ENCODE peak calls at places on chromosomes 16 and 17, in ten cellular contexts. M is neural progenitor cell; C is esophagus squamous epithelium; Q is stimulated activated CD8-positive, alpha-beta memory T cell treated with anti-CD3 and anti-CD28 coated beads, Interleukin-4, amount 100 ng/mL, for 1 hour; I is hypothalamus; W is HEK293T; P is omental fat pad; L is CD4-positive, alpha-beta memory T cell; O is H9; G is transverse colon. V is an unnamed sample.

GRCh38 chr16:18582902-18583301 is 21.0 kb upstream of the NOMO2 start:
- DNase-seq in M (no peak), C (no peak), Q (no peak), I (no peak), W (no peak), P (no peak), L (no peak), O (no peak), G (no peak), V (no peak)

GRCh38 chr17:31391496-31391949 is at the start of gene RAB11FIP4:
- DNase-seq in M (peak; percentile 81), C (no peak), Q (no peak), I (no peak), W (peak; percentile 44), P (no peak), L (no peak), O (peak; percentile 47), G (no peak), V (no peak)

GRCh38 chr17:80710716-80711115 is 166.1 kb downstream of the RPTOR start:
- DNase-seq in M (no peak), C (no peak), Q (no peak), I (no peak), W (no peak), P (no peak), L (no peak), O (no peak), G (no peak), V (no peak)

GRCh38 chr17:31842416-31843381 is 16.3 kb downstream of the COPRS start:
- DNase-seq in M (peak; percentile 88), C (no peak), Q (peak; percentile 28), I (peak; percentile 61), W (peak; percentile 75), P (no peak), L (peak; percentile 60), O (peak; percentile 93), G (peak; percentile 78), V (peak; percentile 93)

GRCh38 chr16:22191966-22192260 is 14.2 kb upstream of the EEF2K start:
- DNase-seq in M (no peak), C (no peak), Q (no peak), I (no peak), W (no peak), P (no peak), L (no peak), O (no peak), G (peak; percentile 43), V (no peak)

GRCh38 chr17:59785091-59785799 is 77.8 kb downstream of the VMP1 start:
- DNase-seq in M (no peak), C (no peak), Q (no peak), I (no peak), W (no peak), P (no peak), L (no peak), O (no peak), G (no peak), V (no peak)

GRCh38 chr17:57357392-57357784 is 101.1 kb downstream of the MSI2 start:
- DNase-seq in M (no peak), C (no peak), Q (no peak), I (peak; percentile 63), W (no peak), P (no peak), L (no peak), O (no peak), G (peak; percentile 53), V (no peak)

GRCh38 chr17:60160829-60161501 is 11.2 kb downstream of the CA4 start:
- DNase-seq in M (no peak), C (no peak), Q (no peak), I (no peak), W (no peak), P (no peak), L (no peak), O (peak; percentile 77), G (no peak), V (no peak)

GRCh38 chr16:22220076-22220453 is 14.0 kb downstream of the EEF2K start:
- DNase-seq in M (no peak), C (no peak), Q (no peak), I (no peak), W (no peak), P (no peak), L (no peak), O (no peak), G (peak; percentile 48), V (no peak)

GRCh38 chr17:7562208-7562605 is 488 bp downstream of the SENP3 start:
- DNase-seq in M (no peak), C (no peak), Q (no peak), I (no peak), W (no peak), P (no peak), L (no peak), O (no peak), G (no peak), V (no peak)

GRCh38 chr16:30112197-30113030 is 923 bp downstream of the GDPD3 start:
- DNase-seq in M (peak; percentile 68), C (no peak), Q (peak; percentile 31), I (no peak), W (peak; percentile 95), P (no peak), L (no peak), O (peak; percentile 86), G (peak; percentile 84), V (peak; percentile 93)

GRCh38 chr16:17382949-17383348 is 87.8 kb downstream of the XYLT1 start:
- DNase-seq in M (no peak), C (no peak), Q (no peak), I (no peak), W (no peak), P (no peak), L (no peak), O (no peak), G (peak; percentile 30), V (no peak)

GRCh38 chr17:50806141-50806643 is 29.2 kb upstream of the WFIKKN2 start:
- DNase-seq in M (peak; percentile 42), C (no peak), Q (no peak), I (no peak), W (no peak), P (no peak), L (no peak), O (peak; percentile 65), G (no peak), V (no peak)

GRCh38 chr16:47018223-47018891 is 44.9 kb upstream of the DNAJA2 start:
- DNase-seq in M (peak; percentile 73), C (no peak), Q (no peak), I (no peak), W (peak; percentile 81), P (no peak), L (peak; percentile 36), O (peak; percentile 62), G (peak; percentile 66), V (no peak)

V was measured in posterior cingulate gyrus.